ENCODE peak calls at places on chromosomes 12 and 14, in five cellular contexts. P, L, N, S and W are unnamed samples.

GRCh38 chr14:50087350-50088116 is 28.8 kb downstream of the VCPKMT start:
- DNase-seq in P (no peak), L (no peak), N (no peak), S (no peak), W (no peak)

GRCh38 chr12:100661300-100661951 is 87.9 kb downstream of the GAS2L3 start:
- DNase-seq in P (peak), L (peak), N (no peak), S (no peak), W (no peak)

GRCh38 chr12:32545413-32545970 is 133.6 kb upstream of the DNM1L start:
- DNase-seq in P (no peak), L (no peak), N (no peak), S (no peak), W (no peak)

GRCh38 chr14:103296007-103296406 is 38.0 kb upstream of the EIF5 start:
- DNase-seq in P (peak), L (peak), N (no peak), S (no peak), W (no peak)

GRCh38 chr12:65280306-65280705 is 1.8 kb downstream of the MSRB3 start:
- DNase-seq in P (peak), L (peak), N (no peak), S (no peak), W (no peak)

GRCh38 chr12:51339750-51340149 is 6.7 kb downstream of the CELA1 start:
- DNase-seq in P (no peak), L (no peak), N (no peak), S (no peak), W (no peak)

GRCh38 chr14:76752744-76753143 is 8.5 kb upstream of the VASH1 start:
- DNase-seq in P (no peak), L (no peak), N (no peak), S (no peak), W (no peak)

GRCh38 chr12:8687846-8688601 is 9.8 kb upstream of the RIMKLB start:
- DNase-seq in P (peak), L (peak), N (no peak), S (no peak), W (no peak)

GRCh38 chr14:35678403-35679028 is 130.6 kb downstream of the RALGAPA1 start:
- DNase-seq in P (no peak), L (no peak), N (no peak), S (no peak), W (no peak)

GRCh38 chr14:102829106-102829505 is 51.9 kb downstream of the TRAF3 start:
- DNase-seq in P (peak), L (peak), N (no peak), S (no peak), W (no peak)

GRCh38 chr12:55829967-55830600 is 697 bp upstream of the DNAJC14 start:
- DNase-seq in P (no peak), L (no peak), N (peak), S (no peak), W (peak)

GRCh38 chr14:91778217-91778616 is 46.3 kb upstream of the CATSPERB start:
- DNase-seq in P (no peak), L (peak), N (no peak), S (no peak), W (no peak)

GRCh38 chr12:88553941-88554658 is 26.2 kb downstream of the KITLG start:
- DNase-seq in P (peak), L (peak), N (no peak), S (no peak), W (no peak)

GRCh38 chr12:16331998-16332397 is 15.4 kb upstream of the MGST1 start:
- DNase-seq in P (no peak), L (no peak), N (no peak), S (no peak), W (no peak)